ENCODE peak calls at places on chromosomes 4 and X, in seven cellular contexts. H, C, W, Y, M, F and I are unnamed samples.

GRCh38 chrX:128518508-128518907 is 466.3 kb upstream of the ACTRT1 start:
- DNase-seq in H (no peak), C (no peak), W (no peak), Y (peak), M (no peak), F (no peak), I (no peak)

GRCh38 chr4:11669156-11669555 is 240.5 kb upstream of the HS3ST1 start:
- DNase-seq in H (no peak), C (no peak), W (no peak), Y (no peak), M (no peak), F (peak), I (no peak)

GRCh38 chr4:95508421-95508820 is 40.4 kb downstream of the UNC5C start:
- DNase-seq in H (peak), C (no peak), W (no peak), Y (no peak), M (peak), F (peak), I (no peak)

GRCh38 chrX:136067946-136068345 is 79.4 kb upstream of the FHL1 start:
- DNase-seq in H (no peak), C (no peak), W (no peak), Y (no peak), M (no peak), F (no peak), I (no peak)

GRCh38 chr4:112245383-112245782 is 13.8 kb downstream of the AP1AR start:
- DNase-seq in H (no peak), C (no peak), W (no peak), Y (no peak), M (peak), F (peak), I (no peak)

GRCh38 chrX:7219153-7219705 is 71.3 kb upstream of the PUDP start:
- DNase-seq in H (no peak), C (no peak), W (no peak), Y (no peak), M (peak), F (no peak), I (no peak)

GRCh38 chrX:133948895-133949294 is 36.5 kb downstream of the GPC3 start:
- DNase-seq in H (no peak), C (no peak), W (no peak), Y (no peak), M (no peak), F (no peak), I (no peak)

GRCh38 chr4:121514443-121514842 is 133.6 kb upstream of the QRFPR start:
- DNase-seq in H (no peak), C (no peak), W (no peak), Y (peak), M (no peak), F (no peak), I (no peak)

GRCh38 chr4:54063737-54064316 is 578 bp downstream of the CHIC2 start:
- DNase-seq in H (peak), C (peak), W (peak), Y (peak), M (no peak), F (no peak), I (peak)

GRCh38 chrX:53018627-53019026 is 30.0 kb upstream of the GPR173 start:
- DNase-seq in H (no peak), C (no peak), W (no peak), Y (peak), M (peak), F (no peak), I (no peak)

GRCh38 chr4:151835467-151835866 is 74.7 kb upstream of the GATB start:
- DNase-seq in H (no peak), C (no peak), W (no peak), Y (no peak), M (no peak), F (no peak), I (no peak)

GRCh38 chr4:137534516-137534915 is 2.2 kb upstream of the PCDH18 start:
- DNase-seq in H (peak), C (no peak), W (no peak), Y (no peak), M (no peak), F (peak), I (no peak)

GRCh38 chrX:40380649-40381488 is 199.9 kb upstream of the ATP6AP2 start:
- DNase-seq in H (no peak), C (no peak), W (no peak), Y (peak), M (no peak), F (no peak), I (no peak)

GRCh38 chr4:1763550-1764080 is 29.5 kb upstream of the FGFR3 start:
- DNase-seq in H (peak), C (no peak), W (peak), Y (peak), M (peak), F (peak), I (no peak)

GRCh38 chrX:3485727-3486126 is 139.3 kb upstream of the MXRA5 start:
- DNase-seq in H (no peak), C (no peak), W (no peak), Y (no peak), M (no peak), F (no peak), I (no peak)

GRCh38 chrX:40140706-40141499 is 43.1 kb upstream of the BCOR start:
- DNase-seq in H (peak), C (peak), W (peak), Y (peak), M (peak), F (peak), I (peak)

GRCh38 chr4:71239365-71239764 is 99.5 kb upstream of the SLC4A4 start:
- DNase-seq in H (no peak), C (no peak), W (no peak), Y (no peak), M (peak), F (no peak), I (no peak)

GRCh38 chr4:140240237-140240636 is 86.3 kb upstream of the MAML3 start:
- DNase-seq in H (no peak), C (no peak), W (no peak), Y (no peak), M (no peak), F (no peak), I (no peak)

GRCh38 chrX:68807818-68808217 is 21.0 kb upstream of the EFNB1 start:
- DNase-seq in H (peak), C (no peak), W (peak), Y (peak), M (no peak), F (peak), I (no peak)

GRCh38 chrX:19721726-19722370 is 165.6 kb downstream of the SH3KBP1 start:
- DNase-seq in H (no peak), C (peak), W (no peak), Y (no peak), M (no peak), F (no peak), I (peak)

GRCh38 chr4:166391501-166391900 is 518.5 kb downstream of the TLL1 start:
- DNase-seq in H (no peak), C (no peak), W (no peak), Y (no peak), M (no peak), F (no peak), I (no peak)

GRCh38 chr4:177405508-177405907 is 36.7 kb downstream of the AGA start:
- DNase-seq in H (no peak), C (no peak), W (no peak), Y (no peak), M (no peak), F (no peak), I (no peak)

GRCh38 chr4:16439003-16439402 is 212.7 kb upstream of the TAPT1 start:
- DNase-seq in H (no peak), C (no peak), W (no peak), Y (no peak), M (no peak), F (no peak), I (no peak)

GRCh38 chr4:54368861-54369260 is 139.8 kb downstream of the PDGFRA start:
- DNase-seq in H (no peak), C (no peak), W (no peak), Y (no peak), M (peak), F (no peak), I (no peak)

DNA sequence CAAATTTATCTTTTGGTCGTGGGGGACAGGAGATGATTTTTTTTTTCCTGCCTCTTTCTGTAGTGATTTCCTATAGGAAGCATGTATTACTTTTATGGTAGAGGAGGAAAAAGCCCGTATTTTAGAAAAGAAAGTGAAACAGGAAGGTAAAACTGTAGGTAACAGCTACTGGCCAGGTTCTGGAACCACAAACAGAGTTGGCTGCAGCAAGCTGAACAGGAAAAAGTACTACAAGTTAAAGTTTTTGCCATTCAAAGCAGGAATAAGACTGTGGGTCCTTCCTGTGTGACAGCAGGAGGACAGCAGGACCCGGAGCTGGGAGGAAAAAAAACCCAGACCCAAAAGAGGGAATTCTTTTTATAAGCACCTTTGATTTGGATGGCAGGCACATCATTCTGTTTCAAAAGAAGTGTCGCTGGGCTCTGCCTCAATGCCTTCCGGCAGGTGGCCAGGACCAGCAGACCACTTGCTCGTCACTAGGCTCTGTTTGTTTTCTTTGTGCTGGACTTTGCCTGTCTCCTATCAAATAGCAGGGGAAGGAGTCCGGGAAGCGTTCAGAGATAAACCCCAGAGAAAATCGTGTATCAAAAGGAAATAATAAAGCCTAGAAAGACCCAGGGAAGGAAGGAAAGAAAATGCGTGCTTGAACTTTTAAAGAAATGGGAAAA is 277.9 kb downstream of the ADGRA3 start:
- DNase-seq in H (no peak), C (no peak), W (peak), Y (peak), M (peak), F (no peak), I (peak)
- H3K4me3 ChIP-seq in H (no peak), C (no peak), W (no peak), Y (no peak), M (no peak), F (no peak), I (peak)

GRCh38 chrX:48573690-48574269 is 504 bp upstream of the RBM3 start:
- DNase-seq in H (peak), C (no peak), W (peak), Y (no peak), M (no peak), F (peak), I (peak)
- H3K4me3 ChIP-seq in H (peak), C (peak), W (no peak), Y (peak), M (peak), F (peak), I (peak)

GRCh38 chrX:57906790-57907189 is 3.5 kb downstream of the ZXDA start:
- DNase-seq in H (peak), C (no peak), W (no peak), Y (no peak), M (peak), F (peak), I (no peak)
- H3K4me3 ChIP-seq in H (no peak), C (no peak), W (no peak), Y (no peak), M (no peak), F (no peak), I (no peak)

GRCh38 chr4:110477836-110478235 is 1.9 kb downstream of the ENPEP start:
- DNase-seq in H (no peak), C (no peak), W (no peak), Y (no peak), M (no peak), F (no peak), I (no peak)

GRCh38 chr4:110480031-110480549 is 4.1 kb downstream of the ENPEP start:
- DNase-seq in H (peak), C (no peak), W (peak), Y (no peak), M (peak), F (peak), I (no peak)

GRCh38 chr4:110480741-110481271 is 4.9 kb downstream of the ENPEP start:
- DNase-seq in H (peak), C (no peak), W (no peak), Y (no peak), M (peak), F (peak), I (no peak)

GRCh38 chr4:110472583-110473329 is 3.2 kb upstream of the ENPEP start:
- DNase-seq in H (no peak), C (no peak), W (no peak), Y (peak), M (no peak), F (no peak), I (no peak)

GRCh38 chr4:110475881-110476818 is at the start of gene ENPEP:
- DNase-seq in H (peak), C (no peak), W (peak), Y (no peak), M (peak), F (peak), I (peak)
- H3K4me3 ChIP-seq in H (peak), C (peak), W (no peak), Y (no peak), M (peak), F (no peak), I (peak)

GRCh38 chrX:1493317-1493856 is 40.7 kb upstream of the ASMTL start:
- DNase-seq in H (no peak), C (peak), W (no peak), Y (no peak), M (no peak), F (no peak), I (peak)
- H3K4me3 ChIP-seq in H (no peak), C (no peak), W (no peak), Y (no peak), M (no peak), F (no peak), I (no peak)

DNA sequence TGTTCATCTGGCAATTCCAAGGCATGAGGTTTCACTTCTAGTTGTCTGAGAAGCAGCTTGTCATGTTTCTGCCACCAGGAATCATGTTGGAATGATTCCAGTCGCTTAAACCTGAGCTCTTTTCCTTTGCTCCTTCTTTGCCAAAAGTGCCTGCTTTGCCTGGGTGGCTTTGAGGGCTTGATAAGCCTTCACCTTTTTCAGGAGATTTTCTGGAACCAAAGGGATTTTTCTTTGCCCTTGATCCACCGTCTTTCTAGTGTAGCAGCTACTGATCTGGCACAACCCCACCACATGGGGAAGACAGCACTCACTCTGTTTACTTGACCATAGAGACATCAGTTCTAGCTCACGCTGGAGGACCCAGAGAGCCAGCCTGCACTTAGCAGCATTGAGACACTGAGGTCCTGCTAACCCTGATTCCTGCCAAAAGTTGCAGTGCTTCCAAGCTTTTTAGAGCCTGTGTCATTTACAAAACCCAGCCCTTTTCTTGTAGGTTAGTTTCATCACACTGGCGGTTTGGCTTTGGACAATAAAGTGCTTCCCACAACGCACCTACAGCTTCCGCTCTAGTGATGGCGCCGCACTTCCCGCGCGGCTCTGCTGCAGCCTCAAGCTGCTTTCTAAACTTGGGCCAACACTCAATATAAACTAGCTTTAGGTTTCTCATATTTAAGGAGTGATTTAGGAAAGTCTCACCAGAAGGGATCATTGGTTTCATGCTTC is 7.3 kb upstream of the CCNI start:
- DNase-seq in H (no peak), C (no peak), W (no peak), Y (no peak), M (no peak), F (no peak), I (no peak)
- H3K4me3 ChIP-seq in H (no peak), C (no peak), W (no peak), Y (no peak), M (no peak), F (no peak), I (no peak)

GRCh38 chr4:153683763-153684181 is 308 bp upstream of the TLR2 start:
- DNase-seq in H (no peak), C (no peak), W (no peak), Y (no peak), M (no peak), F (no peak), I (no peak)
- H3K4me3 ChIP-seq in H (peak), C (peak), W (peak), Y (peak), M (peak), F (peak), I (peak)

GRCh38 chr4:183751081-183751480 is 92.0 kb downstream of the TRAPPC11 start:
- DNase-seq in H (no peak), C (no peak), W (no peak), Y (no peak), M (no peak), F (no peak), I (no peak)
- H3K4me3 ChIP-seq in H (no peak), C (no peak), W (no peak), Y (no peak), M (no peak), F (no peak), I (no peak)